ENCODE peak calls at places on chromosomes 11 and 22, in eight cellular contexts. One of them, this sample, is unnamed.

GRCh38 chr11:68950268-68950667 is 30.5 kb downstream of the MRGPRD start:
- DNase-seq in IMR-90: no peak
- DNase-seq in iPS DF 6.9: no peak
- DNase-seq in CD8-positive, alpha-beta T cell: no peak
- DNase-seq in cardiac muscle cell: peak; percentile 30
- DNase-seq in thoracic aorta: no peak
- DNase-seq in kidney: no peak
- DNase-seq in stomach: no peak
- DNase-seq in this sample: peak; percentile 27

GRCh38 chr11:111575748-111576147 is 26.5 kb upstream of the SIK2 start:
- DNase-seq in IMR-90: no peak
- DNase-seq in iPS DF 6.9: no peak
- DNase-seq in CD8-positive, alpha-beta T cell: no peak
- DNase-seq in cardiac muscle cell: no peak
- DNase-seq in thoracic aorta: no peak
- DNase-seq in kidney: no peak
- DNase-seq in stomach: no peak
- DNase-seq in this sample: no peak

GRCh38 chr11:66856496-66857233 is at the start of gene LRFN4:
- DNase-seq in IMR-90: no peak
- DNase-seq in iPS DF 6.9: no peak
- DNase-seq in CD8-positive, alpha-beta T cell: peak; percentile 51
- DNase-seq in cardiac muscle cell: peak; percentile 76
- DNase-seq in thoracic aorta: no peak
- DNase-seq in kidney: no peak
- DNase-seq in stomach: peak; percentile 61
- DNase-seq in this sample: peak; percentile 74

GRCh38 chr11:67371549-67372231 is 1.7 kb downstream of the CLCF1 start:
- DNase-seq in IMR-90: peak; percentile 52
- DNase-seq in iPS DF 6.9: no peak
- DNase-seq in CD8-positive, alpha-beta T cell: no peak
- DNase-seq in cardiac muscle cell: peak; percentile 47
- DNase-seq in thoracic aorta: no peak
- DNase-seq in kidney: no peak
- DNase-seq in stomach: peak; percentile 46
- DNase-seq in this sample: peak; percentile 29

GRCh38 chr22:35739076-35739475 is 21.4 kb downstream of the APOL5 start:
- DNase-seq in IMR-90: no peak
- DNase-seq in iPS DF 6.9: no peak
- DNase-seq in CD8-positive, alpha-beta T cell: no peak
- DNase-seq in cardiac muscle cell: no peak
- DNase-seq in thoracic aorta: no peak
- DNase-seq in kidney: no peak
- DNase-seq in stomach: peak; percentile 15
- DNase-seq in this sample: no peak

GRCh38 chr11:16737860-16738197 is 618 bp upstream of the C11orf58 start:
- DNase-seq in IMR-90: peak; percentile 4
- DNase-seq in iPS DF 6.9: no peak
- DNase-seq in CD8-positive, alpha-beta T cell: no peak
- DNase-seq in cardiac muscle cell: peak; percentile 27
- DNase-seq in thoracic aorta: no peak
- DNase-seq in kidney: no peak
- DNase-seq in stomach: no peak
- DNase-seq in this sample: no peak

GRCh38 chr11:75509201-75509600 is 16.5 kb downstream of the GDPD5 start:
- DNase-seq in IMR-90: no peak
- DNase-seq in iPS DF 6.9: no peak
- DNase-seq in CD8-positive, alpha-beta T cell: no peak
- DNase-seq in cardiac muscle cell: no peak
- DNase-seq in thoracic aorta: no peak
- DNase-seq in kidney: no peak
- DNase-seq in stomach: no peak
- DNase-seq in this sample: no peak

GRCh38 chr11:69637956-69638871 is 2.7 kb upstream of the CCND1 start:
- DNase-seq in IMR-90: peak; percentile 65
- DNase-seq in iPS DF 6.9: no peak
- DNase-seq in CD8-positive, alpha-beta T cell: no peak
- DNase-seq in cardiac muscle cell: peak; percentile 85
- DNase-seq in thoracic aorta: no peak
- DNase-seq in kidney: peak; percentile 81
- DNase-seq in stomach: peak; percentile 77
- DNase-seq in this sample: no peak

GRCh38 chr11:122120096-122120495 is 4.1 kb upstream of the BLID start:
- DNase-seq in IMR-90: no peak
- DNase-seq in iPS DF 6.9: no peak
- DNase-seq in CD8-positive, alpha-beta T cell: no peak
- DNase-seq in cardiac muscle cell: no peak
- DNase-seq in thoracic aorta: no peak
- DNase-seq in kidney: no peak
- DNase-seq in stomach: no peak
- DNase-seq in this sample: no peak

GRCh38 chr11:68686486-68686885 is 2.1 kb downstream of the GAL start:
- DNase-seq in IMR-90: no peak
- DNase-seq in iPS DF 6.9: no peak
- DNase-seq in CD8-positive, alpha-beta T cell: no peak
- DNase-seq in cardiac muscle cell: no peak
- DNase-seq in thoracic aorta: no peak
- DNase-seq in kidney: no peak
- DNase-seq in stomach: no peak
- DNase-seq in this sample: no peak

GRCh38 chr22:36569999-36570398 is 41.0 kb upstream of the EIF3D start:
- DNase-seq in IMR-90: peak; percentile 27
- DNase-seq in iPS DF 6.9: no peak
- DNase-seq in CD8-positive, alpha-beta T cell: no peak
- DNase-seq in cardiac muscle cell: peak; percentile 35
- DNase-seq in thoracic aorta: no peak
- DNase-seq in kidney: no peak
- DNase-seq in stomach: no peak
- DNase-seq in this sample: no peak

GRCh38 chr11:134691985-134692384 is 279.9 kb upstream of the B3GAT1 start:
- DNase-seq in IMR-90: peak; percentile 68
- DNase-seq in iPS DF 6.9: no peak
- DNase-seq in CD8-positive, alpha-beta T cell: no peak
- DNase-seq in cardiac muscle cell: no peak
- DNase-seq in thoracic aorta: no peak
- DNase-seq in kidney: no peak
- DNase-seq in stomach: no peak
- DNase-seq in this sample: no peak

GRCh38 chr11:19800162-19800561 is 87.5 kb downstream of the NAV2 start:
- DNase-seq in IMR-90: no peak
- DNase-seq in iPS DF 6.9: no peak
- DNase-seq in CD8-positive, alpha-beta T cell: no peak
- DNase-seq in cardiac muscle cell: no peak
- DNase-seq in thoracic aorta: no peak
- DNase-seq in kidney: no peak
- DNase-seq in stomach: no peak
- DNase-seq in this sample: no peak

GRCh38 chr22:36331912-36332622 is 55.7 kb downstream of the MYH9 start:
- DNase-seq in IMR-90: peak; percentile 49
- DNase-seq in iPS DF 6.9: no peak
- DNase-seq in CD8-positive, alpha-beta T cell: no peak
- DNase-seq in cardiac muscle cell: no peak
- DNase-seq in thoracic aorta: no peak
- DNase-seq in kidney: peak; percentile 93
- DNase-seq in stomach: peak; percentile 69
- DNase-seq in this sample: peak; percentile 71

GRCh38 chr22:41478473-41478872 is 9.6 kb downstream of the ACO2 start:
- DNase-seq in IMR-90: no peak
- DNase-seq in iPS DF 6.9: no peak
- DNase-seq in CD8-positive, alpha-beta T cell: no peak
- DNase-seq in cardiac muscle cell: no peak
- DNase-seq in thoracic aorta: no peak
- DNase-seq in kidney: no peak
- DNase-seq in stomach: no peak
- DNase-seq in this sample: no peak

GRCh38 chr22:41481131-41481830 is 12.4 kb downstream of the ACO2 start:
- DNase-seq in IMR-90: peak; percentile 54
- DNase-seq in iPS DF 6.9: no peak
- DNase-seq in CD8-positive, alpha-beta T cell: no peak
- DNase-seq in cardiac muscle cell: no peak
- DNase-seq in thoracic aorta: peak; percentile 25
- DNase-seq in kidney: peak; percentile 68
- DNase-seq in stomach: no peak
- DNase-seq in this sample: no peak

GRCh38 chr22:41480397-41480735 is 11.4 kb downstream of the ACO2 start:
- DNase-seq in IMR-90: peak; percentile 92
- DNase-seq in iPS DF 6.9: no peak
- DNase-seq in CD8-positive, alpha-beta T cell: no peak
- DNase-seq in cardiac muscle cell: no peak
- DNase-seq in thoracic aorta: no peak
- DNase-seq in kidney: no peak
- DNase-seq in stomach: no peak
- DNase-seq in this sample: no peak

GRCh38 chr22:41479671-41480396 is 10.9 kb downstream of the ACO2 start:
- DNase-seq in IMR-90: peak; percentile 73
- DNase-seq in iPS DF 6.9: no peak
- DNase-seq in CD8-positive, alpha-beta T cell: no peak
- DNase-seq in cardiac muscle cell: no peak
- DNase-seq in thoracic aorta: no peak
- DNase-seq in kidney: no peak
- DNase-seq in stomach: no peak
- DNase-seq in this sample: no peak

DNA sequence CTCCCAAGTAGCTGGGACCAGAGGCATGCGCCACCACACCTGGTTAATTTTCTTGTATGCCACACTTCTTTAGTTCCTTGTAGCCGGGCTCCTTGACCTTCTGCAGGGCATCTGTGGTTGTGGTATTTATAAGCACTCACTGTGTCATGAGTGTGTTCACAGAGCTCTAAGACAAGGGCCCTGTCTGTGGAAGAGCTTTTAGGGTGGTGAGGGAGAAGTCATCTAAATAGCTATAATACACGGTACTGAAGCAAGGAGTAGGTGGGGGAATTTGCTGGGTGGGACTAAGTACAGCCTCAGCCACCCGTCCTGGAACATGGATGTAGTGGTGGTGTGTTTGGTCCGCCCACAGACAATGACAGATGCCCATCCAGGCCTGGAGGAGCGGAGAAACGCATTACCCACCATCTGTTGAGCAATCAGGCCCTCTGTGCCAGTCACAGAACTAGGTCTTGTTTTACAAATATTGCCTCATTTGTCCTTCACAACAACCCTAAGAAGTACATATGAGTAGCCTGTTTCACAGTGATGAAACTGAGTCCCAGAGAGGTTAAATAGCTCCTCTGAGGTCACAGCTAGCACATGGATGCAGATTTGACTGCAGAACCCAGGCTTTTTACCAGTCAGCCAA is 10.1 kb downstream of the ACO2 start:
- DNase-seq in IMR-90: peak; percentile 59
- DNase-seq in iPS DF 6.9: no peak
- DNase-seq in CD8-positive, alpha-beta T cell: no peak
- DNase-seq in cardiac muscle cell: no peak
- DNase-seq in thoracic aorta: no peak
- DNase-seq in kidney: no peak
- DNase-seq in stomach: no peak
- DNase-seq in this sample: no peak
- H3K4me3 ChIP-seq in IMR-90: no peak overlapping the region
- H3K4me3 ChIP-seq in iPS DF 6.9: no peak overlapping the region
- H3K4me3 ChIP-seq in CD8-positive, alpha-beta T cell: no peak overlapping the region
- H3K4me3 ChIP-seq in cardiac muscle cell: no peak overlapping the region
- H3K4me3 ChIP-seq in thoracic aorta: no peak overlapping the region
- H3K4me3 ChIP-seq in kidney: no peak overlapping the region
- H3K4me3 ChIP-seq in stomach: no peak overlapping the region
- H3K4me3 ChIP-seq in this sample: no peak overlapping the region

DNA sequence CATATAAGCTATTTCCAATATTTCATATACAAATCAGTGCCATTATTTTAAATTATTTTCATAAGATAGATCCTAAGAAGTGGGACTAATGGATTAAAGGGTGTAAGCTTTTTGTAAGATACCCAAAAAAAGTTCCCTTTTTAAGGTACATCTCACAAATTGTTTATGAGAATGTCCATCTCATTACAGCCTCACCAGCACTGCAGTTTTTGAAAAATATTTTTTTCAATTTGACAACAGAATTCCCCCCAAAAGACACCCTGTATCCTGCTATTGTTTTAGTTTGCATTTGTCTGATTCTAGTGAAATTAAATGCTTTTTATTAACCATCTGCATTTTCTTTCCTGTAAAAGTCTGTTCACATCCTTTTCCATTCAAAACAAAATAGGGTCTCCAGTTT is 69.0 kb downstream of the TIMP3 start:
- DNase-seq in IMR-90: no peak
- DNase-seq in iPS DF 6.9: no peak
- DNase-seq in CD8-positive, alpha-beta T cell: no peak
- DNase-seq in cardiac muscle cell: no peak
- DNase-seq in thoracic aorta: no peak
- DNase-seq in kidney: no peak
- DNase-seq in stomach: no peak
- DNase-seq in this sample: no peak
- H3K27ac ChIP-seq in IMR-90: no peak overlapping the region
- H3K27ac ChIP-seq in iPS DF 6.9: no peak overlapping the region
- H3K27ac ChIP-seq in CD8-positive, alpha-beta T cell: no peak overlapping the region
- H3K27ac ChIP-seq in cardiac muscle cell: no peak overlapping the region
- H3K27ac ChIP-seq in thoracic aorta: no peak overlapping the region
- H3K27ac ChIP-seq in kidney: no peak overlapping the region
- H3K27ac ChIP-seq in stomach: no peak overlapping the region
- H3K27ac ChIP-seq in this sample: no peak overlapping the region

GRCh38 chr11:101844608-101845007 is 70.2 kb upstream of the CEP126 start:
- DNase-seq in IMR-90: no peak
- DNase-seq in iPS DF 6.9: no peak
- DNase-seq in CD8-positive, alpha-beta T cell: no peak
- DNase-seq in cardiac muscle cell: no peak
- DNase-seq in thoracic aorta: no peak
- DNase-seq in kidney: no peak
- DNase-seq in stomach: no peak
- DNase-seq in this sample: no peak
- H3K36me3 ChIP-seq in IMR-90: no peaks in the 10 kb centered on the region
- H3K36me3 ChIP-seq in iPS DF 6.9: no peaks in the 10 kb centered on the region
- H3K36me3 ChIP-seq in CD8-positive, alpha-beta T cell: no peaks in the 10 kb centered on the region
- H3K36me3 ChIP-seq in cardiac muscle cell: no peaks in the 10 kb centered on the region
- H3K36me3 ChIP-seq in thoracic aorta: no peaks in the 10 kb centered on the region
- H3K36me3 ChIP-seq in kidney: no peaks in the 10 kb centered on the region
- H3K36me3 ChIP-seq in stomach: no peaks in the 10 kb centered on the region
- H3K36me3 ChIP-seq in this sample: no peaks in the 10 kb centered on the region

DNA sequence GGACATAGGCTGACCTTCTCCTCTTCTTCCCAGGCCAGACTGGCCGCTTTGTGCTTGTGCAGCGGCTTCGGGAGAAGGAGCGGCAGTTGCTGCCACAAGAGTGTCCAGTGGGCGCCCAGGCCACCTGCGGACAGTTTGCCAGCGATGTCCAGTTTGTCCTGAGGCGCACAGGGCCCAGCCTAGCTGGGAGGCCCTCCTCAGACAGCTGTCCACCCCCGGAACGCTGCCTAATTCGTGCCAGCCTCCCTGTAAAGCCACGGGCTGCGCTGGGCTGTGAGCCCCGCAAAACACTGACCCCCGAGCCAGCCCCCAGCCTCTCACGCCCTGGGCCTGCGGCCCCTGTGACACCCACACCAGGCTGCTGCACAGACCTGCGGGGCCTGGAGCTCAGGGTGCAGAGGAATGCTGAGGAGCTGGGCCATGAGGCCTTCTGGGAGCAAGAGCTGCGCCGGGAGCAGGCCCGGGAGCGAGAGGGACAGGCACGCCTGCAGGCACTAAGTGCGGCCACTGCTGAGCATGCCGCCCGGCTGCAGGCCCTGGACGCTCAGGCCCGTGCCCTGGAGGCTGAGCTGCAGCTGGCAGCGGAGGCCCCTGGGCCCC is 1.4 kb downstream of the RASSF7 start:
- DNase-seq in IMR-90: no peak
- DNase-seq in iPS DF 6.9: no peak
- DNase-seq in CD8-positive, alpha-beta T cell: no peak
- DNase-seq in cardiac muscle cell: no peak
- DNase-seq in thoracic aorta: no peak
- DNase-seq in kidney: peak; percentile 78
- DNase-seq in stomach: no peak
- DNase-seq in this sample: no peak
- H3K4me3 ChIP-seq in IMR-90: peak overlapping the region; percentile 97
- H3K4me3 ChIP-seq in iPS DF 6.9: no peak overlapping the region
- H3K4me3 ChIP-seq in CD8-positive, alpha-beta T cell: peak overlapping the region; percentile 94
- H3K4me3 ChIP-seq in cardiac muscle cell: peak overlapping the region; percentile 91
- H3K4me3 ChIP-seq in thoracic aorta: peak overlapping the region; percentile 89
- H3K4me3 ChIP-seq in kidney: peak overlapping the region; percentile 68
- H3K4me3 ChIP-seq in stomach: peak overlapping the region; percentile 91
- H3K4me3 ChIP-seq in this sample: no peak overlapping the region